ENCODE peak calls at places on chromosomes 16 and 17, in seven cellular contexts. One of them, this sample, is unnamed.

GRCh38 chr16:11233727-11234376 is 22.2 kb downstream of the SOCS1 start:
- DNase-seq in HT1080: peak; percentile 65
- DNase-seq in NCI-H82: no peak
- DNase-seq in mucosa of gallbladder: no peak
- DNase-seq in RWPE1: no peak
- DNase-seq in effector memory CD4-positive, alpha-beta T cell: peak; percentile 42
- DNase-seq in amniotic epithelial cell: no peak
- DNase-seq in this sample: no peak

GRCh38 chr16:12120331-12120981 is 143.9 kb downstream of the SNX29 start:
- DNase-seq in HT1080: no peak
- DNase-seq in NCI-H82: no peak
- DNase-seq in mucosa of gallbladder: peak; percentile 53
- DNase-seq in RWPE1: no peak
- DNase-seq in effector memory CD4-positive, alpha-beta T cell: no peak
- DNase-seq in amniotic epithelial cell: no peak
- DNase-seq in this sample: no peak

GRCh38 chr17:364766-365165 is 12.2 kb upstream of the RPH3AL start:
- DNase-seq in HT1080: no peak
- DNase-seq in NCI-H82: no peak
- DNase-seq in mucosa of gallbladder: no peak
- DNase-seq in RWPE1: no peak
- DNase-seq in effector memory CD4-positive, alpha-beta T cell: no peak
- DNase-seq in amniotic epithelial cell: no peak
- DNase-seq in this sample: no peak

GRCh38 chr17:74750327-74751069 is 2.1 kb downstream of the NHERF1 start:
- DNase-seq in HT1080: no peak
- DNase-seq in NCI-H82: no peak
- DNase-seq in mucosa of gallbladder: peak; percentile 88
- DNase-seq in RWPE1: no peak
- DNase-seq in effector memory CD4-positive, alpha-beta T cell: no peak
- DNase-seq in amniotic epithelial cell: no peak
- DNase-seq in this sample: no peak

GRCh38 chr16:15822957-15823356 is 33.9 kb downstream of the MYH11 start:
- DNase-seq in HT1080: no peak
- DNase-seq in NCI-H82: no peak
- DNase-seq in mucosa of gallbladder: peak; percentile 54
- DNase-seq in RWPE1: no peak
- DNase-seq in effector memory CD4-positive, alpha-beta T cell: no peak
- DNase-seq in amniotic epithelial cell: no peak
- DNase-seq in this sample: no peak

GRCh38 chr17:74872313-74873035 is at the start of gene FDXR:
- DNase-seq in HT1080: no peak
- DNase-seq in NCI-H82: no peak
- DNase-seq in mucosa of gallbladder: no peak
- DNase-seq in RWPE1: peak; percentile 46
- DNase-seq in effector memory CD4-positive, alpha-beta T cell: no peak
- DNase-seq in amniotic epithelial cell: no peak
- DNase-seq in this sample: no peak

GRCh38 chr16:85662036-85662812 is 26.5 kb downstream of the GINS2 start:
- DNase-seq in HT1080: no peak
- DNase-seq in NCI-H82: no peak
- DNase-seq in mucosa of gallbladder: no peak
- DNase-seq in RWPE1: no peak
- DNase-seq in effector memory CD4-positive, alpha-beta T cell: no peak
- DNase-seq in amniotic epithelial cell: no peak
- DNase-seq in this sample: no peak

GRCh38 chr17:81582341-81582740 is 30.2 kb upstream of the FAAP100 start:
- DNase-seq in HT1080: peak; percentile 73
- DNase-seq in NCI-H82: no peak
- DNase-seq in mucosa of gallbladder: no peak
- DNase-seq in RWPE1: no peak
- DNase-seq in effector memory CD4-positive, alpha-beta T cell: no peak
- DNase-seq in amniotic epithelial cell: peak; percentile 68
- DNase-seq in this sample: no peak

GRCh38 chr17:20268700-20269475 is 198.5 kb downstream of the LGALS9B start:
- DNase-seq in HT1080: no peak
- DNase-seq in NCI-H82: no peak
- DNase-seq in mucosa of gallbladder: no peak
- DNase-seq in RWPE1: no peak
- DNase-seq in effector memory CD4-positive, alpha-beta T cell: no peak
- DNase-seq in amniotic epithelial cell: no peak
- DNase-seq in this sample: no peak

GRCh38 chr16:26196806-26197205 is 505.0 kb downstream of the HS3ST4 start:
- DNase-seq in HT1080: no peak
- DNase-seq in NCI-H82: no peak
- DNase-seq in mucosa of gallbladder: no peak
- DNase-seq in RWPE1: no peak
- DNase-seq in effector memory CD4-positive, alpha-beta T cell: no peak
- DNase-seq in amniotic epithelial cell: no peak
- DNase-seq in this sample: no peak

GRCh38 chr16:2252806-2253148 is 1.4 kb upstream of the ECI1 start:
- DNase-seq in HT1080: no peak
- DNase-seq in NCI-H82: no peak
- DNase-seq in mucosa of gallbladder: no peak
- DNase-seq in RWPE1: no peak
- DNase-seq in effector memory CD4-positive, alpha-beta T cell: no peak
- DNase-seq in amniotic epithelial cell: peak; percentile 9
- DNase-seq in this sample: no peak

GRCh38 chr16:72109966-72110530 is 16.4 kb downstream of the DHX38 start:
- DNase-seq in HT1080: no peak
- DNase-seq in NCI-H82: no peak
- DNase-seq in mucosa of gallbladder: no peak
- DNase-seq in RWPE1: no peak
- DNase-seq in effector memory CD4-positive, alpha-beta T cell: no peak
- DNase-seq in amniotic epithelial cell: no peak
- DNase-seq in this sample: no peak

GRCh38 chr17:83182620-83183063 is 103.2 kb downstream of the METRNL start:
- DNase-seq in HT1080: no peak
- DNase-seq in NCI-H82: no peak
- DNase-seq in mucosa of gallbladder: peak; percentile 11
- DNase-seq in RWPE1: no peak
- DNase-seq in effector memory CD4-positive, alpha-beta T cell: no peak
- DNase-seq in amniotic epithelial cell: no peak
- DNase-seq in this sample: no peak

GRCh38 chr16:72216767-72217166 is 44.8 kb upstream of the PMFBP1 start:
- DNase-seq in HT1080: no peak
- DNase-seq in NCI-H82: no peak
- DNase-seq in mucosa of gallbladder: no peak
- DNase-seq in RWPE1: no peak
- DNase-seq in effector memory CD4-positive, alpha-beta T cell: no peak
- DNase-seq in amniotic epithelial cell: no peak
- DNase-seq in this sample: no peak

GRCh38 chr17:64599187-64599676 is 62.9 kb downstream of the SMURF2 start:
- DNase-seq in HT1080: no peak
- DNase-seq in NCI-H82: no peak
- DNase-seq in mucosa of gallbladder: peak; percentile 15
- DNase-seq in RWPE1: no peak
- DNase-seq in effector memory CD4-positive, alpha-beta T cell: peak; percentile 29
- DNase-seq in amniotic epithelial cell: no peak
- DNase-seq in this sample: no peak

GRCh38 chr17:40349477-40350409 is 14.8 kb downstream of the GJD3 start:
- DNase-seq in HT1080: no peak
- DNase-seq in NCI-H82: no peak
- DNase-seq in mucosa of gallbladder: no peak
- DNase-seq in RWPE1: peak; percentile 96
- DNase-seq in effector memory CD4-positive, alpha-beta T cell: no peak
- DNase-seq in amniotic epithelial cell: peak; percentile 33
- DNase-seq in this sample: no peak

GRCh38 chr16:85327731-85328664 is 215.7 kb upstream of the CIBAR2 start:
- DNase-seq in HT1080: peak; percentile 29
- DNase-seq in NCI-H82: peak; percentile 65
- DNase-seq in mucosa of gallbladder: no peak
- DNase-seq in RWPE1: no peak
- DNase-seq in effector memory CD4-positive, alpha-beta T cell: no peak
- DNase-seq in amniotic epithelial cell: peak; percentile 40
- DNase-seq in this sample: no peak

GRCh38 chr16:72300892-72301291 is 128.9 kb upstream of the PMFBP1 start:
- DNase-seq in HT1080: peak; percentile 10
- DNase-seq in NCI-H82: no peak
- DNase-seq in mucosa of gallbladder: no peak
- DNase-seq in RWPE1: no peak
- DNase-seq in effector memory CD4-positive, alpha-beta T cell: no peak
- DNase-seq in amniotic epithelial cell: peak; percentile 29
- DNase-seq in this sample: no peak

GRCh38 chr16:23999663-24000062 is 163.9 kb downstream of the PRKCB start:
- DNase-seq in HT1080: no peak
- DNase-seq in NCI-H82: no peak
- DNase-seq in mucosa of gallbladder: no peak
- DNase-seq in RWPE1: no peak
- DNase-seq in effector memory CD4-positive, alpha-beta T cell: no peak
- DNase-seq in amniotic epithelial cell: no peak
- DNase-seq in this sample: no peak

GRCh38 chr16:85350973-85351372 is 238.7 kb upstream of the CIBAR2 start:
- DNase-seq in HT1080: peak; percentile 97
- DNase-seq in NCI-H82: peak; percentile 58
- DNase-seq in mucosa of gallbladder: peak; percentile 96
- DNase-seq in RWPE1: peak; percentile 95
- DNase-seq in effector memory CD4-positive, alpha-beta T cell: no peak
- DNase-seq in amniotic epithelial cell: peak; percentile 97
- DNase-seq in this sample: peak; percentile 83

GRCh38 chr17:12605222-12605621 is 60.5 kb upstream of the MYOCD start:
- DNase-seq in HT1080: no peak
- DNase-seq in NCI-H82: no peak
- DNase-seq in mucosa of gallbladder: no peak
- DNase-seq in RWPE1: no peak
- DNase-seq in effector memory CD4-positive, alpha-beta T cell: no peak
- DNase-seq in amniotic epithelial cell: no peak
- DNase-seq in this sample: no peak

GRCh38 chr16:81035975-81036750 is 521 bp downstream of the ATMIN start:
- DNase-seq in HT1080: no peak
- DNase-seq in NCI-H82: peak; percentile 18
- DNase-seq in mucosa of gallbladder: no peak
- DNase-seq in RWPE1: peak; percentile 30
- DNase-seq in effector memory CD4-positive, alpha-beta T cell: peak; percentile 35
- DNase-seq in amniotic epithelial cell: peak; percentile 20
- DNase-seq in this sample: peak; percentile 16

GRCh38 chr17:68512967-68513474 is 791 bp downstream of the PRKAR1A start:
- DNase-seq in HT1080: peak; percentile 35
- DNase-seq in NCI-H82: peak; percentile 43
- DNase-seq in mucosa of gallbladder: no peak
- DNase-seq in RWPE1: peak; percentile 24
- DNase-seq in effector memory CD4-positive, alpha-beta T cell: no peak
- DNase-seq in amniotic epithelial cell: peak; percentile 51
- DNase-seq in this sample: peak; percentile 12

GRCh38 chr17:51260960-51261958 is 913 bp downstream of the UTP18 start:
- DNase-seq in HT1080: peak; percentile 46
- DNase-seq in NCI-H82: peak; percentile 85
- DNase-seq in mucosa of gallbladder: peak; percentile 47
- DNase-seq in RWPE1: peak; percentile 62
- DNase-seq in effector memory CD4-positive, alpha-beta T cell: peak; percentile 70
- DNase-seq in amniotic epithelial cell: no peak
- DNase-seq in this sample: peak; percentile 65

GRCh38 chr17:59141860-59142259 is 13.1 kb downstream of the SKA2 start:
- DNase-seq in HT1080: no peak
- DNase-seq in NCI-H82: no peak
- DNase-seq in mucosa of gallbladder: no peak
- DNase-seq in RWPE1: no peak
- DNase-seq in effector memory CD4-positive, alpha-beta T cell: no peak
- DNase-seq in amniotic epithelial cell: no peak
- DNase-seq in this sample: no peak

GRCh38 chr16:22423716-22424115 is 49.3 kb upstream of the CDR2 start:
- DNase-seq in HT1080: no peak
- DNase-seq in NCI-H82: no peak
- DNase-seq in mucosa of gallbladder: no peak
- DNase-seq in RWPE1: no peak
- DNase-seq in effector memory CD4-positive, alpha-beta T cell: no peak
- DNase-seq in amniotic epithelial cell: no peak
- DNase-seq in this sample: no peak

GRCh38 chr16:88705746-88706287 is 391 bp downstream of the RNF166 start:
- DNase-seq in HT1080: no peak
- DNase-seq in NCI-H82: peak; percentile 21
- DNase-seq in mucosa of gallbladder: no peak
- DNase-seq in RWPE1: no peak
- DNase-seq in effector memory CD4-positive, alpha-beta T cell: no peak
- DNase-seq in amniotic epithelial cell: no peak
- DNase-seq in this sample: no peak

GRCh38 chr17:66661411-66661843 is 173.5 kb upstream of the CACNG5 start:
- DNase-seq in HT1080: peak; percentile 88
- DNase-seq in NCI-H82: no peak
- DNase-seq in mucosa of gallbladder: peak; percentile 40
- DNase-seq in RWPE1: peak; percentile 73
- DNase-seq in effector memory CD4-positive, alpha-beta T cell: no peak
- DNase-seq in amniotic epithelial cell: peak; percentile 38
- DNase-seq in this sample: peak; percentile 82

GRCh38 chr17:73349647-73350046 is 37.8 kb upstream of the CDC42EP4 start:
- DNase-seq in HT1080: no peak
- DNase-seq in NCI-H82: no peak
- DNase-seq in mucosa of gallbladder: no peak
- DNase-seq in RWPE1: no peak
- DNase-seq in effector memory CD4-positive, alpha-beta T cell: no peak
- DNase-seq in amniotic epithelial cell: no peak
- DNase-seq in this sample: no peak

GRCh38 chr16:3922241-3922640 is 41.7 kb upstream of the CREBBP start:
- DNase-seq in HT1080: no peak
- DNase-seq in NCI-H82: no peak
- DNase-seq in mucosa of gallbladder: no peak
- DNase-seq in RWPE1: no peak
- DNase-seq in effector memory CD4-positive, alpha-beta T cell: no peak
- DNase-seq in amniotic epithelial cell: no peak
- DNase-seq in this sample: no peak

GRCh38 chr17:39281806-39282205 is 56.1 kb upstream of the STAC2 start:
- DNase-seq in HT1080: no peak
- DNase-seq in NCI-H82: no peak
- DNase-seq in mucosa of gallbladder: no peak
- DNase-seq in RWPE1: no peak
- DNase-seq in effector memory CD4-positive, alpha-beta T cell: no peak
- DNase-seq in amniotic epithelial cell: no peak
- DNase-seq in this sample: no peak

GRCh38 chr16:84526794-84527485 is 22.5 kb upstream of the MEAK7 start:
- DNase-seq in HT1080: no peak
- DNase-seq in NCI-H82: peak; percentile 98
- DNase-seq in mucosa of gallbladder: no peak
- DNase-seq in RWPE1: no peak
- DNase-seq in effector memory CD4-positive, alpha-beta T cell: no peak
- DNase-seq in amniotic epithelial cell: peak; percentile 54
- DNase-seq in this sample: no peak

GRCh38 chr17:73343168-73343634 is 31.4 kb upstream of the CDC42EP4 start:
- DNase-seq in HT1080: peak; percentile 82
- DNase-seq in NCI-H82: peak; percentile 99
- DNase-seq in mucosa of gallbladder: peak; percentile 68
- DNase-seq in RWPE1: no peak
- DNase-seq in effector memory CD4-positive, alpha-beta T cell: no peak
- DNase-seq in amniotic epithelial cell: peak; percentile 83
- DNase-seq in this sample: no peak

GRCh38 chr16:64152010-64152767 is 969.7 kb downstream of the CDH11 start:
- DNase-seq in HT1080: no peak
- DNase-seq in NCI-H82: no peak
- DNase-seq in mucosa of gallbladder: no peak
- DNase-seq in RWPE1: no peak
- DNase-seq in effector memory CD4-positive, alpha-beta T cell: no peak
- DNase-seq in amniotic epithelial cell: peak; percentile 21
- DNase-seq in this sample: no peak